ENCODE peak calls at places on chromosomes 4 and X, in eight cellular contexts. L, P, Y, W, B, M, K and S are unnamed samples.

GRCh38 chr4:17544205-17544604 is 29.2 kb downstream of the CLRN2 start:
- DNase-seq in L (no peak), P (no peak), Y (peak; percentile 28), W (no peak), B (peak; percentile 98), M (no peak), K (no peak), S (no peak)

GRCh38 chr4:25098964-25099843 is 61.0 kb downstream of the SEPSECS start:
- DNase-seq in L (peak; percentile 9), P (no peak), Y (peak; percentile 30), W (no peak), B (no peak), M (peak; percentile 53), K (peak; percentile 43), S (no peak)

GRCh38 chr4:34046580-34046979 is 2197.7 kb downstream of the ARAP2 start:
- DNase-seq in L (no peak), P (peak; percentile 15), Y (no peak), W (no peak), B (no peak), M (no peak), K (no peak), S (no peak)

GRCh38 chr4:15341022-15341732 is 86.7 kb upstream of the C1QTNF7 start:
- DNase-seq in L (no peak), P (no peak), Y (no peak), W (no peak), B (no peak), M (no peak), K (no peak), S (no peak)

GRCh38 chr4:39044947-39045734 is 12.9 kb upstream of the TMEM156 start:
- DNase-seq in L (peak; percentile 43), P (no peak), Y (no peak), W (no peak), B (no peak), M (peak; percentile 72), K (peak; percentile 82), S (no peak)

GRCh38 chrX:84363674-84364073 is 138.6 kb downstream of the HDX start:
- DNase-seq in L (peak; percentile 28), P (no peak), Y (no peak), W (no peak), B (no peak), M (no peak), K (no peak), S (no peak)

GRCh38 chr4:151468715-151469696 is 60.0 kb downstream of the FHIP1A start:
- DNase-seq in L (no peak), P (no peak), Y (no peak), W (no peak), B (no peak), M (no peak), K (no peak), S (no peak)

GRCh38 chr4:150181536-150181935 is 103.3 kb downstream of the DCLK2 start:
- DNase-seq in L (peak; percentile 68), P (no peak), Y (no peak), W (no peak), B (no peak), M (no peak), K (peak; percentile 36), S (no peak)

GRCh38 chrX:34653811-34654210 is 3.3 kb downstream of the TMEM47 start:
- DNase-seq in L (peak; percentile 56), P (no peak), Y (no peak), W (no peak), B (no peak), M (no peak), K (no peak), S (no peak)

GRCh38 chr4:148030486-148030885 is 298.6 kb downstream of the ARHGAP10 start:
- DNase-seq in L (no peak), P (no peak), Y (no peak), W (no peak), B (no peak), M (no peak), K (no peak), S (no peak)

GRCh38 chrX:73127700-73128241 is 48.5 kb upstream of the PABPC1L2A start:
- DNase-seq in L (no peak), P (no peak), Y (peak; percentile 25), W (no peak), B (no peak), M (no peak), K (no peak), S (no peak)

GRCh38 chr4:168309781-168310180 is 8.8 kb downstream of the DDX60 start:
- DNase-seq in L (peak; percentile 68), P (no peak), Y (no peak), W (no peak), B (no peak), M (no peak), K (peak; percentile 30), S (no peak)

GRCh38 chrX:124641737-124642491 is 295.6 kb downstream of the SH2D1A start:
- DNase-seq in L (no peak), P (no peak), Y (no peak), W (no peak), B (no peak), M (peak; percentile 52), K (no peak), S (no peak)

GRCh38 chrX:11557120-11557519 is 108.6 kb downstream of the ARHGAP6 start:
- DNase-seq in L (no peak), P (no peak), Y (no peak), W (no peak), B (no peak), M (no peak), K (no peak), S (no peak)

DNA sequence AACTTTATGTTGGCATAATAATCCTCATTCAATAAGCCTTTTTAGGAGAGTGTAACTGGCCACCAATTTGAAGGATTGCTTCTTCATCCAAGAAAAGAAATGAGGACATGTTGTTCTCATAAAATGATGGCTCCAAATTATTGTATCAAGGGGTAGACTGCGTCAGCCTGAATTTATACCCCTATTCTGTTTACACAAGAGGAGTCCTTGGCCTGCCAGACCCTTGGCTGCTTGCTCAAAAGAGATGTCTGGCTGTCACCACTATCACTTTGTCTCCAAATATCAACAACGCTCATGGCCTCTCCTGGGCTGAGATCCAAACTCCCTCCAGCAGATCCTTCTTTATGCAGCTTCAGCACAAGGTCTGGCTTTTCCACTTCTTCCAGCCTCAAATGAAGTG is 127.8 kb downstream of the OR13H1 start:
- DNase-seq in L (no peak), P (no peak), Y (no peak), W (no peak), B (no peak), M (no peak), K (peak; percentile 5), S (no peak)
- H3K27ac ChIP-seq in L (no peak overlapping the region), P (no peak overlapping the region), Y (no peak overlapping the region), W (no peak overlapping the region), B (no peak overlapping the region), M (no peak overlapping the region), K (no peak overlapping the region), S (no peak overlapping the region)

GRCh38 chr4:175034007-175034406 is 115.8 kb downstream of the ADAM29 start:
- DNase-seq in L (no peak), P (no peak), Y (no peak), W (no peak), B (no peak), M (no peak), K (no peak), S (no peak)

GRCh38 chr4:175035907-175036306 is 117.7 kb downstream of the ADAM29 start:
- DNase-seq in L (no peak), P (no peak), Y (no peak), W (no peak), B (no peak), M (no peak), K (no peak), S (no peak)

GRCh38 chr4:175034986-175035705 is 117.0 kb downstream of the ADAM29 start:
- DNase-seq in L (no peak), P (no peak), Y (no peak), W (no peak), B (no peak), M (no peak), K (no peak), S (no peak)

DNA sequence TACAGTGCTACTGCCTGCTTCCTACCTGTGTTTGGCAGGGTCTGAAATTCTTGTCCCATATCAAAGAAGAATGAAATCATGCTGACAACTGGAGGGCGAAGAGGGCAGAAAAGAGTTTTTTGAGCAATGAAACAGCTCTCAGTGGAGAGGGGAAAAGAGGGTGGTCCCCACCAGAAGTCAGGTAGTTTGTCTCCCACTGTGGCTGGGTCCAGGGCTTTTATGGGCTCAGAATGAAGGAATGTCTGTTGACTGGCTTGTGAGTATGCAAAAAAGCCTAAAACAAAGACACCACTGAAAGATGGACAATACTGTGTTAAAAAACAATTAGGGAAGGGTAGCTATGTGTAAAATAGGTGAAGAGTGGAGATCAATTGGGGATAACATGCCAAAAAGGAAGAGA is 115.0 kb downstream of the ADAM29 start:
- DNase-seq in L (no peak), P (no peak), Y (no peak), W (no peak), B (no peak), M (no peak), K (no peak), S (no peak)
- H3K9me3 ChIP-seq in L (peaks cover 7% of the 10 kb centered on the region), P (no peaks in the 10 kb centered on the region), Y (peaks cover 9% of the 10 kb centered on the region), W (peaks cover 9% of the 10 kb centered on the region), B (peaks cover 77% of the 10 kb centered on the region), M (no peaks in the 10 kb centered on the region), K (no peaks in the 10 kb centered on the region), S (peaks cover 4% of the 10 kb centered on the region)

GRCh38 chr4:99853190-99853589 is 36.6 kb downstream of the DAPP1 start:
- DNase-seq in L (no peak), P (no peak), Y (no peak), W (no peak), B (no peak), M (no peak), K (no peak), S (no peak)
- TF ChIP-seq POLR2AphosphoS5 in L (no peak), P (no peak), Y (no peak), W (no peak), B (no peak), M (no peak), K (no peak), S (no peak)

GRCh38 chr4:74474345-74475099 is 29.6 kb downstream of the AREG start:
- DNase-seq in L (peak; percentile 44), P (no peak), Y (no peak), W (no peak), B (no peak), M (no peak), K (no peak), S (no peak)

GRCh38 chr4:74475946-74476345 is 31.0 kb downstream of the AREG start:
- DNase-seq in L (no peak), P (no peak), Y (no peak), W (no peak), B (no peak), M (no peak), K (no peak), S (no peak)

GRCh38 chr4:74466242-74466641 is 21.3 kb downstream of the AREG start:
- DNase-seq in L (no peak), P (no peak), Y (peak; percentile 47), W (no peak), B (no peak), M (no peak), K (no peak), S (no peak)

GRCh38 chr4:74473155-74473811 is 28.3 kb downstream of the AREG start:
- DNase-seq in L (peak; percentile 84), P (no peak), Y (peak; percentile 54), W (no peak), B (peak; percentile 62), M (no peak), K (no peak), S (no peak)

DNA sequence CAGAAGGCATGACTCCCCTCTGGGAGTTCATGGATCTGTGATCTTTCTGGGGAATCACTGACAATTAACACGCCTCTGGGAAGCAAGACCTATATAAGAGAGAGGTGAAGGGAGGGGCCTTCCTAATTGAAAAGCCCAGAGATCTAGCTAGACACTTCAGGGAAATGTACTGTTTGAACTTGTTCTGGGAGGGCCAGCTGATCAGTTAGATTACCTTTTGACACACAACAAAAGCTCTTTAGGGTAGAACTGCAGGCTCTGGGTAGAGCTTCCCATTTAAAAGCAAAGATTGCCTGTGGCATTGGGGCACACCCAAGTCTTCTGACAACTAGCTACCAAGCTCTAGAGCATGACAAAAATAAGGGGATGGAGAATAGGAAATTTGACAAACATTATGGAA is 26.3 kb downstream of the AREG start:
- DNase-seq in L (no peak), P (no peak), Y (no peak), W (no peak), B (no peak), M (no peak), K (no peak), S (no peak)
- H3K27ac ChIP-seq in L (no peak overlapping the region), P (no peak overlapping the region), Y (no peak overlapping the region), W (no peak overlapping the region), B (no peak overlapping the region), M (no peak overlapping the region), K (no peak overlapping the region), S (no peak overlapping the region)